ENCODE peak calls at places on chromosomes 7 and 10, in six cellular contexts. I is H9, Z is IMR-90, D is H1, L is neuronal stem cell, H is mesenchymal stem cell. M is an unnamed sample.

GRCh38 chr10:59456199-59456598 is 93.8 kb upstream of the FAM13C start:
- DNase-seq in D (no peak), Z (no peak), I (no peak), H (no peak), L (no peak), M (no peak)

GRCh38 chr10:120641695-120642094 is 184.7 kb downstream of the PLPP4 start:
- DNase-seq in Z (no peak), H (no peak), D (no peak), L (no peak), I (no peak), M (no peak)

GRCh38 chr7:25781704-25782103 is 370.3 kb upstream of the NFE2L3 start:
- DNase-seq in H (no peak), L (no peak), D (no peak), Z (no peak), I (no peak), M (no peak)

GRCh38 chr7:120951826-120952225 is 1.2 kb downstream of the ING3 start:
- DNase-seq in I (no peak), D (no peak), L (no peak), H (peak; percentile 2), Z (no peak), M (no peak)

GRCh38 chr7:36640682-36641081 is 83.6 kb downstream of the AOAH start:
- DNase-seq in Z (no peak), I (no peak), L (no peak), D (no peak), H (no peak), M (no peak)

GRCh38 chr10:35758086-35758485 is 116.0 kb upstream of the FZD8 start:
- DNase-seq in L (no peak), H (no peak), D (no peak), Z (no peak), I (no peak), M (no peak)

GRCh38 chr10:95266674-95267095 is 24.1 kb downstream of the PDLIM1 start:
- DNase-seq in D (no peak), Z (peak; percentile 88), L (peak; percentile 56), I (no peak), H (peak; percentile 97), M (peak; percentile 99)

GRCh38 chr7:47807756-47808155 is 140.5 kb downstream of the PKD1L1 start:
- DNase-seq in I (peak; percentile 60), Z (no peak), D (no peak), H (no peak), L (no peak), M (peak; percentile 57)

GRCh38 chr7:54015251-54015650 is 526.9 kb upstream of the VSTM2A start:
- DNase-seq in Z (no peak), I (no peak), D (no peak), H (peak; percentile 18), L (no peak), M (peak; percentile 53)

GRCh38 chr7:130853503-130854279 is 119.7 kb upstream of the KLF14 start:
- DNase-seq in Z (peak; percentile 69), L (no peak), D (no peak), I (no peak), H (peak; percentile 58), M (no peak)

GRCh38 chr10:23656735-23657134 is 217.9 kb downstream of the OTUD1 start:
- DNase-seq in Z (no peak), L (peak; percentile 9), D (no peak), I (no peak), H (peak; percentile 1), M (peak; percentile 60)

GRCh38 chr7:114345494-114345893 is 69.1 kb upstream of the FOXP2 start:
- DNase-seq in Z (peak; percentile 33), I (no peak), D (no peak), H (no peak), L (no peak), M (no peak)

GRCh38 chr7:44561962-44562621 is 11.6 kb downstream of the DDX56 start:
- DNase-seq in L (no peak), H (peak; percentile 53), Z (peak; percentile 54), D (no peak), I (no peak), M (peak; percentile 62)

GRCh38 chr10:16809074-16809718 is 8.0 kb downstream of the RSU1 start:
- DNase-seq in I (peak; percentile 63), H (peak; percentile 37), L (peak; percentile 35), D (no peak), Z (peak; percentile 36), M (peak; percentile 76)

GRCh38 chr7:65250216-65250615 is 123.4 kb upstream of the ZNF92 start:
- DNase-seq in Z (no peak), H (no peak), L (no peak), I (no peak), D (no peak), M (no peak)

GRCh38 chr10:127735156-127735555 is 1.8 kb upstream of the FOXI2 start:
- DNase-seq in D (no peak), L (no peak), I (peak; percentile 37), H (no peak), Z (no peak), M (no peak)

GRCh38 chr10:113385021-113385975 is 167.6 kb upstream of the HABP2 start:
- DNase-seq in H (peak; percentile 87), I (peak; percentile 83), L (peak; percentile 82), D (peak; percentile 65), Z (peak; percentile 85), M (peak; percentile 90)

GRCh38 chr10:44253769-44254462 is 131.0 kb downstream of the CXCL12 start:
- DNase-seq in L (no peak), I (no peak), D (no peak), H (peak; percentile 87), Z (peak; percentile 94), M (no peak)

GRCh38 chr7:108947521-108947920 is 377.8 kb downstream of the DNAJB9 start:
- DNase-seq in H (no peak), D (no peak), L (no peak), I (no peak), Z (no peak), M (no peak)

GRCh38 chr7:158737064-158737695 is 32.6 kb upstream of the NCAPG2 start:
- DNase-seq in H (no peak), I (no peak), Z (no peak), L (no peak), D (no peak), M (no peak)

GRCh38 chr7:106269263-106269961 is 15.4 kb downstream of the NAMPT start:
- DNase-seq in I (no peak), D (no peak), L (no peak), Z (no peak), H (no peak), M (no peak)

GRCh38 chr7:921071-921461 is 33.4 kb downstream of the ADAP1 start:
- DNase-seq in L (no peak), H (no peak), D (no peak), I (no peak), Z (no peak), M (no peak)

GRCh38 chr7:26858229-26858568 is 6.2 kb downstream of the SKAP2 start:
- DNase-seq in Z (peak; percentile 5), I (no peak), H (no peak), D (no peak), L (no peak), M (peak; percentile 3)

GRCh38 chr7:101554584-101555268 is 74.4 kb downstream of the MYL10 start:
- DNase-seq in D (no peak), L (no peak), H (no peak), I (peak; percentile 14), Z (no peak), M (no peak)

GRCh38 chr7:1144269-1144771 is 15.7 kb downstream of the ZFAND2A start:
- DNase-seq in I (no peak), H (no peak), L (no peak), Z (no peak), D (no peak), M (no peak)

GRCh38 chr10:18610517-18610916 is 40.9 kb downstream of the NSUN6 start:
- DNase-seq in D (no peak), I (no peak), Z (peak; percentile 87), L (peak; percentile 11), H (peak; percentile 90), M (peak; percentile 58)

GRCh38 chr10:126153686-126154628 is 234.3 kb downstream of the ADAM12 start:
- DNase-seq in L (no peak), H (no peak), Z (peak; percentile 23), D (no peak), I (no peak), M (peak; percentile 93)

GRCh38 chr7:41292457-41292856 is 410.4 kb downstream of the INHBA start:
- DNase-seq in D (no peak), L (no peak), I (no peak), Z (no peak), H (no peak), M (no peak)

GRCh38 chr7:1638113-1638726 is 31.9 kb upstream of the ELFN1 start:
- DNase-seq in L (peak; percentile 20), I (peak; percentile 46), D (no peak), H (no peak), Z (no peak), M (peak; percentile 68)

GRCh38 chr7:127629268-127629854 is 11.4 kb upstream of the PAX4 start:
- DNase-seq in I (peak; percentile 95), L (no peak), Z (no peak), D (peak; percentile 80), H (no peak), M (peak; percentile 90)

GRCh38 chr7:12389089-12389700 is 14.5 kb downstream of the VWDE start:
- DNase-seq in D (peak; percentile 5), Z (peak; percentile 61), H (peak; percentile 69), L (peak; percentile 65), I (peak; percentile 63), M (peak; percentile 81)

DNA sequence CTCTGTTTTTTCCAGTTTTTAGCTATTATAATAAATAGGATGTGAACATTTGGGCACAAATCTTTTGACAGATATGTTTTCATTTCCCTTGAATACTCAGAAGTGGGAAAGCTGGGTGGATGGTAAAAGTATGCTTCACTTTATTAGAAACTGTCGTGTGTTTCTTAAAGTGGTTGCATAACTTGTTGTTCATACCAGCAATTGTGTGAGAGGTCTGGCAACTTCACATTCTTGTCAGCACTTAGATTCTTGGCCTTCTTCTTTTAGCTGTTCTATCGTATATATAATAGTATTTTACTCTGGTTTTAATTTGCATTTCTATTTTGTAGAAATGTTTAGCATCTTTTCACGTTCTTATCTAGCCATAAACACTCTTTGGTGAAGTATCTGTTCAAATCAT is 894.4 kb downstream of the KCNMA1 start:
- DNase-seq in L (no peak), I (no peak), Z (no peak), D (no peak), H (no peak), M (no peak)
- H2BK15ac ChIP-seq in L (no peak overlapping the region), I (no peak overlapping the region), Z (no peak overlapping the region), D (no peak overlapping the region), H (no peak overlapping the region), M (no peak overlapping the region)

GRCh38 chr7:35362341-35362740 is 108.4 kb upstream of the TBX20 start:
- DNase-seq in I (no peak), H (no peak), Z (no peak), D (no peak), L (no peak), M (no peak)
- H4K8ac ChIP-seq in I (no peak overlapping the region), H (no peak overlapping the region), Z (no peak overlapping the region), D (no peak overlapping the region), L (no peak overlapping the region), M (no peak overlapping the region)

GRCh38 chr10:119252051-119252465 is 44.7 kb downstream of the GRK5 start:
- DNase-seq in D (no peak), H (peak; percentile 71), Z (peak; percentile 37), L (no peak), I (no peak), M (no peak)
- H2BK15ac ChIP-seq in D (peak overlapping the region; percentile 1), H (peak overlapping the region; percentile 93), Z (peak overlapping the region; percentile 93), L (no peak overlapping the region), I (no peak overlapping the region), M (no peak overlapping the region)

DNA sequence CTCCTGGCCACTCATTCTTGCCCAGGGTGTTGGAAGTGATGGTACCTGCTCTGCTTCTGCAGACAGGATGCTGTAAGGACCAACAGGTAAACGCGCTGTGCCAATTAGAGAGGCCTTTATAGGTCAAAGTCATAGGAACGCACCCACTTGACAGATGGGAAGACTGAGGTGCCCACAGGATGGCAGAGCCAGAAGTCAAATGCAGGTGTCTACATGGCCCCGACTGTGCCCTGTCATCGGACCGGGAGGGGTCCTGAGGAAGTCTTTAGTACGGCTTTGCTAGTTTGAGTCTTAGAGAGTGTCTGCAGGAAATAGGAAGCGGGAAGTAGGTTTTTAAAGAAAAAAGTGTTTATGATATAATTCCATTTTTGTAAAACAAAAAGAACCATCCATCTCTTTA is 57.3 kb downstream of the HK1 start:
- DNase-seq in H (no peak), L (no peak), Z (no peak), I (no peak), D (no peak), M (no peak)
- H4K8ac ChIP-seq in H (peak overlapping the region; percentile 24), L (no peak overlapping the region), Z (no peak overlapping the region), I (no peak overlapping the region), D (no peak overlapping the region), M (no peak overlapping the region)